ENCODE peak calls at places on chromosomes 12 and 14, in eight cellular contexts. One of them, this sample, is unnamed.
A peak's percentile ranks its signal among the peaks of the same experiment; 100 is the strongest.

GRCh38 chr12:113555226-113555625 is 83.6 kb upstream of the LHX5 start:
- DNase-seq in osteocyte: no peak
- DNase-seq in occipital lobe: no peak
- DNase-seq in hepatocyte: no peak
- DNase-seq in NCI-H345: no peak
- DNase-seq in activated naive CD8-positive, alpha-beta T cell treated with anti-CD3 and anti-CD28 coated beads, Interleukin-2, amount 50 U/mL, for 16 hours: no peak
- DNase-seq in stimulated activated CD4-positive, alpha-beta T cell treated with anti-CD3 and anti-CD28 coated beads, Interleukin-2, amount 100 ng/mL, for 48 hours: no peak
- DNase-seq in stimulated activated CD8-positive, alpha-beta memory T cell treated with anti-CD3 and anti-CD28 coated beads, Interleukin-12 subunit alpha, Interleukin-12 subunit beta, amount 100 ng/mL, for 1 hour: no peak
- DNase-seq in this sample: no peak

GRCh38 chr12:79844693-79845092 is 90.2 kb downstream of the PPP1R12A start:
- DNase-seq in osteocyte: no peak
- DNase-seq in occipital lobe: no peak
- DNase-seq in hepatocyte: peak; percentile 25
- DNase-seq in NCI-H345: no peak
- DNase-seq in activated naive CD8-positive, alpha-beta T cell treated with anti-CD3 and anti-CD28 coated beads, Interleukin-2, amount 50 U/mL, for 16 hours: no peak
- DNase-seq in stimulated activated CD4-positive, alpha-beta T cell treated with anti-CD3 and anti-CD28 coated beads, Interleukin-2, amount 100 ng/mL, for 48 hours: no peak
- DNase-seq in stimulated activated CD8-positive, alpha-beta memory T cell treated with anti-CD3 and anti-CD28 coated beads, Interleukin-12 subunit alpha, Interleukin-12 subunit beta, amount 100 ng/mL, for 1 hour: no peak
- DNase-seq in this sample: peak; percentile 96

GRCh38 chr14:31021576-31021949 is 3.9 kb upstream of the AP4S1 start:
- DNase-seq in osteocyte: no peak
- DNase-seq in occipital lobe: no peak
- DNase-seq in hepatocyte: no peak
- DNase-seq in NCI-H345: no peak
- DNase-seq in activated naive CD8-positive, alpha-beta T cell treated with anti-CD3 and anti-CD28 coated beads, Interleukin-2, amount 50 U/mL, for 16 hours: no peak
- DNase-seq in stimulated activated CD4-positive, alpha-beta T cell treated with anti-CD3 and anti-CD28 coated beads, Interleukin-2, amount 100 ng/mL, for 48 hours: no peak
- DNase-seq in stimulated activated CD8-positive, alpha-beta memory T cell treated with anti-CD3 and anti-CD28 coated beads, Interleukin-12 subunit alpha, Interleukin-12 subunit beta, amount 100 ng/mL, for 1 hour: no peak
- DNase-seq in this sample: no peak

GRCh38 chr12:121214171-121214777 is 4.3 kb downstream of the P2RX4 start:
- DNase-seq in osteocyte: no peak
- DNase-seq in occipital lobe: no peak
- DNase-seq in hepatocyte: peak; percentile 44
- DNase-seq in NCI-H345: no peak
- DNase-seq in activated naive CD8-positive, alpha-beta T cell treated with anti-CD3 and anti-CD28 coated beads, Interleukin-2, amount 50 U/mL, for 16 hours: no peak
- DNase-seq in stimulated activated CD4-positive, alpha-beta T cell treated with anti-CD3 and anti-CD28 coated beads, Interleukin-2, amount 100 ng/mL, for 48 hours: no peak
- DNase-seq in stimulated activated CD8-positive, alpha-beta memory T cell treated with anti-CD3 and anti-CD28 coated beads, Interleukin-12 subunit alpha, Interleukin-12 subunit beta, amount 100 ng/mL, for 1 hour: no peak
- DNase-seq in this sample: no peak

GRCh38 chr12:51752490-51752889 is 96.0 kb downstream of the FIGNL2 start:
- DNase-seq in osteocyte: no peak
- DNase-seq in occipital lobe: peak; percentile 66
- DNase-seq in hepatocyte: peak; percentile 64
- DNase-seq in NCI-H345: no peak
- DNase-seq in activated naive CD8-positive, alpha-beta T cell treated with anti-CD3 and anti-CD28 coated beads, Interleukin-2, amount 50 U/mL, for 16 hours: no peak
- DNase-seq in stimulated activated CD4-positive, alpha-beta T cell treated with anti-CD3 and anti-CD28 coated beads, Interleukin-2, amount 100 ng/mL, for 48 hours: no peak
- DNase-seq in stimulated activated CD8-positive, alpha-beta memory T cell treated with anti-CD3 and anti-CD28 coated beads, Interleukin-12 subunit alpha, Interleukin-12 subunit beta, amount 100 ng/mL, for 1 hour: no peak
- DNase-seq in this sample: peak; percentile 86

GRCh38 chr12:124441443-124442190 is 125.8 kb downstream of the NCOR2 start:
- DNase-seq in osteocyte: no peak
- DNase-seq in occipital lobe: peak; percentile 28
- DNase-seq in hepatocyte: no peak
- DNase-seq in NCI-H345: no peak
- DNase-seq in activated naive CD8-positive, alpha-beta T cell treated with anti-CD3 and anti-CD28 coated beads, Interleukin-2, amount 50 U/mL, for 16 hours: no peak
- DNase-seq in stimulated activated CD4-positive, alpha-beta T cell treated with anti-CD3 and anti-CD28 coated beads, Interleukin-2, amount 100 ng/mL, for 48 hours: no peak
- DNase-seq in stimulated activated CD8-positive, alpha-beta memory T cell treated with anti-CD3 and anti-CD28 coated beads, Interleukin-12 subunit alpha, Interleukin-12 subunit beta, amount 100 ng/mL, for 1 hour: no peak
- DNase-seq in this sample: no peak

GRCh38 chr12:68565391-68565903 is 45.3 kb upstream of the RAP1B start:
- DNase-seq in osteocyte: no peak
- DNase-seq in occipital lobe: no peak
- DNase-seq in hepatocyte: peak; percentile 44
- DNase-seq in NCI-H345: no peak
- DNase-seq in activated naive CD8-positive, alpha-beta T cell treated with anti-CD3 and anti-CD28 coated beads, Interleukin-2, amount 50 U/mL, for 16 hours: no peak
- DNase-seq in stimulated activated CD4-positive, alpha-beta T cell treated with anti-CD3 and anti-CD28 coated beads, Interleukin-2, amount 100 ng/mL, for 48 hours: no peak
- DNase-seq in stimulated activated CD8-positive, alpha-beta memory T cell treated with anti-CD3 and anti-CD28 coated beads, Interleukin-12 subunit alpha, Interleukin-12 subunit beta, amount 100 ng/mL, for 1 hour: no peak
- DNase-seq in this sample: no peak

GRCh38 chr14:77120771-77121743 is 20.5 kb downstream of the ZDHHC22 start:
- DNase-seq in osteocyte: no peak
- DNase-seq in occipital lobe: peak; percentile 67
- DNase-seq in hepatocyte: no peak
- DNase-seq in NCI-H345: peak; percentile 57
- DNase-seq in activated naive CD8-positive, alpha-beta T cell treated with anti-CD3 and anti-CD28 coated beads, Interleukin-2, amount 50 U/mL, for 16 hours: no peak
- DNase-seq in stimulated activated CD4-positive, alpha-beta T cell treated with anti-CD3 and anti-CD28 coated beads, Interleukin-2, amount 100 ng/mL, for 48 hours: no peak
- DNase-seq in stimulated activated CD8-positive, alpha-beta memory T cell treated with anti-CD3 and anti-CD28 coated beads, Interleukin-12 subunit alpha, Interleukin-12 subunit beta, amount 100 ng/mL, for 1 hour: no peak
- DNase-seq in this sample: no peak

GRCh38 chr12:108886873-108887629 is 7.2 kb downstream of the DAO start:
- DNase-seq in osteocyte: no peak
- DNase-seq in occipital lobe: no peak
- DNase-seq in hepatocyte: no peak
- DNase-seq in NCI-H345: no peak
- DNase-seq in activated naive CD8-positive, alpha-beta T cell treated with anti-CD3 and anti-CD28 coated beads, Interleukin-2, amount 50 U/mL, for 16 hours: no peak
- DNase-seq in stimulated activated CD4-positive, alpha-beta T cell treated with anti-CD3 and anti-CD28 coated beads, Interleukin-2, amount 100 ng/mL, for 48 hours: no peak
- DNase-seq in stimulated activated CD8-positive, alpha-beta memory T cell treated with anti-CD3 and anti-CD28 coated beads, Interleukin-12 subunit alpha, Interleukin-12 subunit beta, amount 100 ng/mL, for 1 hour: no peak
- DNase-seq in this sample: no peak

GRCh38 chr14:104280902-104281767 is 142.7 kb downstream of the KIF26A start:
- DNase-seq in osteocyte: peak; percentile 82
- DNase-seq in occipital lobe: no peak
- DNase-seq in hepatocyte: no peak
- DNase-seq in NCI-H345: no peak
- DNase-seq in activated naive CD8-positive, alpha-beta T cell treated with anti-CD3 and anti-CD28 coated beads, Interleukin-2, amount 50 U/mL, for 16 hours: no peak
- DNase-seq in stimulated activated CD4-positive, alpha-beta T cell treated with anti-CD3 and anti-CD28 coated beads, Interleukin-2, amount 100 ng/mL, for 48 hours: no peak
- DNase-seq in stimulated activated CD8-positive, alpha-beta memory T cell treated with anti-CD3 and anti-CD28 coated beads, Interleukin-12 subunit alpha, Interleukin-12 subunit beta, amount 100 ng/mL, for 1 hour: no peak
- DNase-seq in this sample: peak; percentile 51

GRCh38 chr12:109330282-109330681 is 17.4 kb upstream of the MYO1H start:
- DNase-seq in osteocyte: no peak
- DNase-seq in occipital lobe: no peak
- DNase-seq in hepatocyte: no peak
- DNase-seq in NCI-H345: no peak
- DNase-seq in activated naive CD8-positive, alpha-beta T cell treated with anti-CD3 and anti-CD28 coated beads, Interleukin-2, amount 50 U/mL, for 16 hours: no peak
- DNase-seq in stimulated activated CD4-positive, alpha-beta T cell treated with anti-CD3 and anti-CD28 coated beads, Interleukin-2, amount 100 ng/mL, for 48 hours: no peak
- DNase-seq in stimulated activated CD8-positive, alpha-beta memory T cell treated with anti-CD3 and anti-CD28 coated beads, Interleukin-12 subunit alpha, Interleukin-12 subunit beta, amount 100 ng/mL, for 1 hour: no peak
- DNase-seq in this sample: no peak

GRCh38 chr12:10615532-10615931 is 2.1 kb upstream of the MAGOHB start:
- DNase-seq in osteocyte: no peak
- DNase-seq in occipital lobe: no peak
- DNase-seq in hepatocyte: no peak
- DNase-seq in NCI-H345: no peak
- DNase-seq in activated naive CD8-positive, alpha-beta T cell treated with anti-CD3 and anti-CD28 coated beads, Interleukin-2, amount 50 U/mL, for 16 hours: no peak
- DNase-seq in stimulated activated CD4-positive, alpha-beta T cell treated with anti-CD3 and anti-CD28 coated beads, Interleukin-2, amount 100 ng/mL, for 48 hours: no peak
- DNase-seq in stimulated activated CD8-positive, alpha-beta memory T cell treated with anti-CD3 and anti-CD28 coated beads, Interleukin-12 subunit alpha, Interleukin-12 subunit beta, amount 100 ng/mL, for 1 hour: no peak
- DNase-seq in this sample: no peak

GRCh38 chr12:52844386-52844785 is 4.4 kb downstream of the KRT78 start:
- DNase-seq in osteocyte: no peak
- DNase-seq in occipital lobe: no peak
- DNase-seq in hepatocyte: no peak
- DNase-seq in NCI-H345: no peak
- DNase-seq in activated naive CD8-positive, alpha-beta T cell treated with anti-CD3 and anti-CD28 coated beads, Interleukin-2, amount 50 U/mL, for 16 hours: no peak
- DNase-seq in stimulated activated CD4-positive, alpha-beta T cell treated with anti-CD3 and anti-CD28 coated beads, Interleukin-2, amount 100 ng/mL, for 48 hours: no peak
- DNase-seq in stimulated activated CD8-positive, alpha-beta memory T cell treated with anti-CD3 and anti-CD28 coated beads, Interleukin-12 subunit alpha, Interleukin-12 subunit beta, amount 100 ng/mL, for 1 hour: no peak
- DNase-seq in this sample: no peak

GRCh38 chr12:52871291-52871961 is 22.6 kb upstream of the KRT78 start:
- DNase-seq in osteocyte: peak; percentile 88
- DNase-seq in occipital lobe: no peak
- DNase-seq in hepatocyte: peak; percentile 58
- DNase-seq in NCI-H345: no peak
- DNase-seq in activated naive CD8-positive, alpha-beta T cell treated with anti-CD3 and anti-CD28 coated beads, Interleukin-2, amount 50 U/mL, for 16 hours: no peak
- DNase-seq in stimulated activated CD4-positive, alpha-beta T cell treated with anti-CD3 and anti-CD28 coated beads, Interleukin-2, amount 100 ng/mL, for 48 hours: no peak
- DNase-seq in stimulated activated CD8-positive, alpha-beta memory T cell treated with anti-CD3 and anti-CD28 coated beads, Interleukin-12 subunit alpha, Interleukin-12 subunit beta, amount 100 ng/mL, for 1 hour: no peak
- DNase-seq in this sample: peak; percentile 95

GRCh38 chr14:96126339-96126770 is 78.3 kb upstream of the BDKRB2 start:
- DNase-seq in osteocyte: peak; percentile 36
- DNase-seq in occipital lobe: no peak
- DNase-seq in hepatocyte: no peak
- DNase-seq in NCI-H345: no peak
- DNase-seq in activated naive CD8-positive, alpha-beta T cell treated with anti-CD3 and anti-CD28 coated beads, Interleukin-2, amount 50 U/mL, for 16 hours: no peak
- DNase-seq in stimulated activated CD4-positive, alpha-beta T cell treated with anti-CD3 and anti-CD28 coated beads, Interleukin-2, amount 100 ng/mL, for 48 hours: no peak
- DNase-seq in stimulated activated CD8-positive, alpha-beta memory T cell treated with anti-CD3 and anti-CD28 coated beads, Interleukin-12 subunit alpha, Interleukin-12 subunit beta, amount 100 ng/mL, for 1 hour: no peak
- DNase-seq in this sample: no peak

GRCh38 chr14:89013098-89013504 is 188.7 kb downstream of the TTC8 start:
- DNase-seq in osteocyte: no peak
- DNase-seq in occipital lobe: no peak
- DNase-seq in hepatocyte: peak; percentile 70
- DNase-seq in NCI-H345: no peak
- DNase-seq in activated naive CD8-positive, alpha-beta T cell treated with anti-CD3 and anti-CD28 coated beads, Interleukin-2, amount 50 U/mL, for 16 hours: no peak
- DNase-seq in stimulated activated CD4-positive, alpha-beta T cell treated with anti-CD3 and anti-CD28 coated beads, Interleukin-2, amount 100 ng/mL, for 48 hours: no peak
- DNase-seq in stimulated activated CD8-positive, alpha-beta memory T cell treated with anti-CD3 and anti-CD28 coated beads, Interleukin-12 subunit alpha, Interleukin-12 subunit beta, amount 100 ng/mL, for 1 hour: no peak
- DNase-seq in this sample: no peak

GRCh38 chr12:13367973-13368372 is 171.4 kb downstream of the EMP1 start:
- DNase-seq in osteocyte: no peak
- DNase-seq in occipital lobe: peak; percentile 46
- DNase-seq in hepatocyte: no peak
- DNase-seq in NCI-H345: peak; percentile 58
- DNase-seq in activated naive CD8-positive, alpha-beta T cell treated with anti-CD3 and anti-CD28 coated beads, Interleukin-2, amount 50 U/mL, for 16 hours: no peak
- DNase-seq in stimulated activated CD4-positive, alpha-beta T cell treated with anti-CD3 and anti-CD28 coated beads, Interleukin-2, amount 100 ng/mL, for 48 hours: no peak
- DNase-seq in stimulated activated CD8-positive, alpha-beta memory T cell treated with anti-CD3 and anti-CD28 coated beads, Interleukin-12 subunit alpha, Interleukin-12 subunit beta, amount 100 ng/mL, for 1 hour: no peak
- DNase-seq in this sample: no peak

GRCh38 chr12:109725321-109726105 is 11.9 kb downstream of the FAM222A start:
- DNase-seq in osteocyte: no peak
- DNase-seq in occipital lobe: peak; percentile 75
- DNase-seq in hepatocyte: no peak
- DNase-seq in NCI-H345: no peak
- DNase-seq in activated naive CD8-positive, alpha-beta T cell treated with anti-CD3 and anti-CD28 coated beads, Interleukin-2, amount 50 U/mL, for 16 hours: no peak
- DNase-seq in stimulated activated CD4-positive, alpha-beta T cell treated with anti-CD3 and anti-CD28 coated beads, Interleukin-2, amount 100 ng/mL, for 48 hours: no peak
- DNase-seq in stimulated activated CD8-positive, alpha-beta memory T cell treated with anti-CD3 and anti-CD28 coated beads, Interleukin-12 subunit alpha, Interleukin-12 subunit beta, amount 100 ng/mL, for 1 hour: no peak
- DNase-seq in this sample: no peak

GRCh38 chr12:26162905-26163304 is 32.5 kb upstream of the SSPN start:
- DNase-seq in osteocyte: no peak
- DNase-seq in occipital lobe: no peak
- DNase-seq in hepatocyte: no peak
- DNase-seq in NCI-H345: no peak
- DNase-seq in activated naive CD8-positive, alpha-beta T cell treated with anti-CD3 and anti-CD28 coated beads, Interleukin-2, amount 50 U/mL, for 16 hours: no peak
- DNase-seq in stimulated activated CD4-positive, alpha-beta T cell treated with anti-CD3 and anti-CD28 coated beads, Interleukin-2, amount 100 ng/mL, for 48 hours: no peak
- DNase-seq in stimulated activated CD8-positive, alpha-beta memory T cell treated with anti-CD3 and anti-CD28 coated beads, Interleukin-12 subunit alpha, Interleukin-12 subunit beta, amount 100 ng/mL, for 1 hour: no peak
- DNase-seq in this sample: no peak

GRCh38 chr12:94195483-94195882 is 47.1 kb downstream of the PLXNC1 start:
- DNase-seq in osteocyte: no peak
- DNase-seq in occipital lobe: no peak
- DNase-seq in hepatocyte: no peak
- DNase-seq in NCI-H345: no peak
- DNase-seq in activated naive CD8-positive, alpha-beta T cell treated with anti-CD3 and anti-CD28 coated beads, Interleukin-2, amount 50 U/mL, for 16 hours: no peak
- DNase-seq in stimulated activated CD4-positive, alpha-beta T cell treated with anti-CD3 and anti-CD28 coated beads, Interleukin-2, amount 100 ng/mL, for 48 hours: no peak
- DNase-seq in stimulated activated CD8-positive, alpha-beta memory T cell treated with anti-CD3 and anti-CD28 coated beads, Interleukin-12 subunit alpha, Interleukin-12 subunit beta, amount 100 ng/mL, for 1 hour: no peak
- DNase-seq in this sample: no peak

GRCh38 chr14:45526715-45527549 is 273.9 kb upstream of the MIS18BP1 start:
- DNase-seq in osteocyte: peak; percentile 75
- DNase-seq in occipital lobe: no peak
- DNase-seq in hepatocyte: peak; percentile 65
- DNase-seq in NCI-H345: peak; percentile 27
- DNase-seq in activated naive CD8-positive, alpha-beta T cell treated with anti-CD3 and anti-CD28 coated beads, Interleukin-2, amount 50 U/mL, for 16 hours: no peak
- DNase-seq in stimulated activated CD4-positive, alpha-beta T cell treated with anti-CD3 and anti-CD28 coated beads, Interleukin-2, amount 100 ng/mL, for 48 hours: no peak
- DNase-seq in stimulated activated CD8-positive, alpha-beta memory T cell treated with anti-CD3 and anti-CD28 coated beads, Interleukin-12 subunit alpha, Interleukin-12 subunit beta, amount 100 ng/mL, for 1 hour: no peak
- DNase-seq in this sample: peak; percentile 76

GRCh38 chr14:104726600-104727451 is 2.8 kb downstream of the ADSS1 start:
- DNase-seq in osteocyte: no peak
- DNase-seq in occipital lobe: no peak
- DNase-seq in hepatocyte: no peak
- DNase-seq in NCI-H345: no peak
- DNase-seq in activated naive CD8-positive, alpha-beta T cell treated with anti-CD3 and anti-CD28 coated beads, Interleukin-2, amount 50 U/mL, for 16 hours: no peak
- DNase-seq in stimulated activated CD4-positive, alpha-beta T cell treated with anti-CD3 and anti-CD28 coated beads, Interleukin-2, amount 100 ng/mL, for 48 hours: no peak
- DNase-seq in stimulated activated CD8-positive, alpha-beta memory T cell treated with anti-CD3 and anti-CD28 coated beads, Interleukin-12 subunit alpha, Interleukin-12 subunit beta, amount 100 ng/mL, for 1 hour: no peak
- DNase-seq in this sample: peak; percentile 75

GRCh38 chr14:77061630-77062029 is 33.1 kb upstream of the IRF2BPL start:
- DNase-seq in osteocyte: no peak
- DNase-seq in occipital lobe: no peak
- DNase-seq in hepatocyte: no peak
- DNase-seq in NCI-H345: no peak
- DNase-seq in activated naive CD8-positive, alpha-beta T cell treated with anti-CD3 and anti-CD28 coated beads, Interleukin-2, amount 50 U/mL, for 16 hours: no peak
- DNase-seq in stimulated activated CD4-positive, alpha-beta T cell treated with anti-CD3 and anti-CD28 coated beads, Interleukin-2, amount 100 ng/mL, for 48 hours: no peak
- DNase-seq in stimulated activated CD8-positive, alpha-beta memory T cell treated with anti-CD3 and anti-CD28 coated beads, Interleukin-12 subunit alpha, Interleukin-12 subunit beta, amount 100 ng/mL, for 1 hour: no peak
- DNase-seq in this sample: no peak

GRCh38 chr14:50795127-50795526 is 35.8 kb downstream of the NIN start:
- DNase-seq in osteocyte: no peak
- DNase-seq in occipital lobe: no peak
- DNase-seq in hepatocyte: no peak
- DNase-seq in NCI-H345: no peak
- DNase-seq in activated naive CD8-positive, alpha-beta T cell treated with anti-CD3 and anti-CD28 coated beads, Interleukin-2, amount 50 U/mL, for 16 hours: no peak
- DNase-seq in stimulated activated CD4-positive, alpha-beta T cell treated with anti-CD3 and anti-CD28 coated beads, Interleukin-2, amount 100 ng/mL, for 48 hours: no peak
- DNase-seq in stimulated activated CD8-positive, alpha-beta memory T cell treated with anti-CD3 and anti-CD28 coated beads, Interleukin-12 subunit alpha, Interleukin-12 subunit beta, amount 100 ng/mL, for 1 hour: no peak
- DNase-seq in this sample: no peak

GRCh38 chr12:130813949-130814348 is 25.1 kb downstream of the STX2 start:
- DNase-seq in osteocyte: no peak
- DNase-seq in occipital lobe: no peak
- DNase-seq in hepatocyte: no peak
- DNase-seq in NCI-H345: no peak
- DNase-seq in activated naive CD8-positive, alpha-beta T cell treated with anti-CD3 and anti-CD28 coated beads, Interleukin-2, amount 50 U/mL, for 16 hours: no peak
- DNase-seq in stimulated activated CD4-positive, alpha-beta T cell treated with anti-CD3 and anti-CD28 coated beads, Interleukin-2, amount 100 ng/mL, for 48 hours: no peak
- DNase-seq in stimulated activated CD8-positive, alpha-beta memory T cell treated with anti-CD3 and anti-CD28 coated beads, Interleukin-12 subunit alpha, Interleukin-12 subunit beta, amount 100 ng/mL, for 1 hour: no peak
- DNase-seq in this sample: peak; percentile 58

GRCh38 chr12:9107542-9107873 is 8.2 kb downstream of the A2M start:
- DNase-seq in osteocyte: no peak
- DNase-seq in occipital lobe: no peak
- DNase-seq in hepatocyte: no peak
- DNase-seq in NCI-H345: no peak
- DNase-seq in activated naive CD8-positive, alpha-beta T cell treated with anti-CD3 and anti-CD28 coated beads, Interleukin-2, amount 50 U/mL, for 16 hours: no peak
- DNase-seq in stimulated activated CD4-positive, alpha-beta T cell treated with anti-CD3 and anti-CD28 coated beads, Interleukin-2, amount 100 ng/mL, for 48 hours: no peak
- DNase-seq in stimulated activated CD8-positive, alpha-beta memory T cell treated with anti-CD3 and anti-CD28 coated beads, Interleukin-12 subunit alpha, Interleukin-12 subunit beta, amount 100 ng/mL, for 1 hour: no peak
- DNase-seq in this sample: no peak

GRCh38 chr12:130609966-130610365 is 106.1 kb downstream of the RIMBP2 start:
- DNase-seq in osteocyte: no peak
- DNase-seq in occipital lobe: no peak
- DNase-seq in hepatocyte: no peak
- DNase-seq in NCI-H345: no peak
- DNase-seq in activated naive CD8-positive, alpha-beta T cell treated with anti-CD3 and anti-CD28 coated beads, Interleukin-2, amount 50 U/mL, for 16 hours: no peak
- DNase-seq in stimulated activated CD4-positive, alpha-beta T cell treated with anti-CD3 and anti-CD28 coated beads, Interleukin-2, amount 100 ng/mL, for 48 hours: no peak
- DNase-seq in stimulated activated CD8-positive, alpha-beta memory T cell treated with anti-CD3 and anti-CD28 coated beads, Interleukin-12 subunit alpha, Interleukin-12 subunit beta, amount 100 ng/mL, for 1 hour: no peak
- DNase-seq in this sample: peak; percentile 42

GRCh38 chr12:5073838-5074237 is 30.2 kb downstream of the KCNA5 start:
- DNase-seq in osteocyte: no peak
- DNase-seq in occipital lobe: no peak
- DNase-seq in hepatocyte: no peak
- DNase-seq in NCI-H345: no peak
- DNase-seq in activated naive CD8-positive, alpha-beta T cell treated with anti-CD3 and anti-CD28 coated beads, Interleukin-2, amount 50 U/mL, for 16 hours: no peak
- DNase-seq in stimulated activated CD4-positive, alpha-beta T cell treated with anti-CD3 and anti-CD28 coated beads, Interleukin-2, amount 100 ng/mL, for 48 hours: no peak
- DNase-seq in stimulated activated CD8-positive, alpha-beta memory T cell treated with anti-CD3 and anti-CD28 coated beads, Interleukin-12 subunit alpha, Interleukin-12 subunit beta, amount 100 ng/mL, for 1 hour: no peak
- DNase-seq in this sample: no peak

This sample was measured in islet precursor cell.